ENCODE peak calls at places on chromosomes 12 and 14, in five cellular contexts. Y, R, G, O and Z are unnamed samples.

GRCh38 chr12:88816201-88816600 is 235.9 kb upstream of the KITLG start:
- DNase-seq in R (no peak), Y (no peak), G (no peak), O (no peak), Z (no peak)

GRCh38 chr14:101442451-101442850 is 118.8 kb upstream of the DIO3 start:
- DNase-seq in G (no peak), Y (peak; percentile 84), O (no peak), R (peak; percentile 66), Z (peak; percentile 74)

GRCh38 chr12:118307069-118307954 is 65.4 kb downstream of the TAOK3 start:
- DNase-seq in O (no peak), Y (peak; percentile 38), R (no peak), G (no peak), Z (no peak)

GRCh38 chr14:68779761-68780323 is 13.0 kb downstream of the ZFP36L1 start:
- DNase-seq in G (peak; percentile 94), O (no peak), R (peak; percentile 78), Y (peak; percentile 95), Z (peak; percentile 53)

GRCh38 chr12:76106631-76107030 is 22.1 kb upstream of the NAP1L1 start:
- DNase-seq in R (no peak), Y (no peak), O (no peak), G (no peak), Z (no peak)

GRCh38 chr12:113242018-113242418 is 20.8 kb downstream of the TPCN1 start:
- DNase-seq in R (no peak), Y (no peak), G (no peak), O (peak; percentile 80), Z (no peak)

GRCh38 chr12:105485321-105485910 is 154.9 kb downstream of the C12orf75 start:
- DNase-seq in G (no peak), R (no peak), O (no peak), Y (no peak), Z (no peak)

GRCh38 chr12:91931110-91931509 is 214.5 kb downstream of the BTG1 start:
- DNase-seq in Y (no peak), R (no peak), G (no peak), O (no peak), Z (no peak)

GRCh38 chr12:94245984-94246383 is 97.6 kb downstream of the PLXNC1 start:
- DNase-seq in Y (no peak), G (no peak), R (no peak), O (no peak), Z (no peak)

GRCh38 chr14:93333631-93334095 is 827 bp upstream of the BTBD7 start:
- DNase-seq in Y (no peak), O (no peak), G (no peak), R (no peak), Z (no peak)

GRCh38 chr14:103871596-103872480 is 24.5 kb upstream of the PPP1R13B start:
- DNase-seq in Y (peak; percentile 78), O (no peak), R (peak; percentile 66), G (no peak), Z (peak; percentile 51)

GRCh38 chr12:131979606-131980005 is 29.9 kb downstream of the EP400 start:
- DNase-seq in Y (no peak), O (no peak), R (no peak), G (no peak), Z (no peak)

GRCh38 chr12:101792046-101792931 is 38.5 kb downstream of the GNPTAB start:
- DNase-seq in Y (no peak), G (no peak), O (no peak), R (no peak), Z (no peak)

GRCh38 chr12:95083938-95084337 is 10.5 kb upstream of the NR2C1 start:
- DNase-seq in R (no peak), O (no peak), Y (no peak), G (no peak), Z (no peak)

GRCh38 chr12:103688659-103689058 is 101.6 kb downstream of the STAB2 start:
- DNase-seq in O (no peak), G (no peak), Y (no peak), R (no peak), Z (no peak)

GRCh38 chr12:98744692-98745091 is 99.6 kb downstream of the APAF1 start:
- DNase-seq in Y (peak; percentile 29), R (no peak), O (no peak), G (no peak), Z (no peak)

GRCh38 chr14:33377596-33378390 is 439.1 kb downstream of the NPAS3 start:
- DNase-seq in Y (no peak), O (no peak), G (no peak), R (no peak), Z (no peak)

GRCh38 chr14:28365510-28365909 is 401.1 kb upstream of the FOXG1 start:
- DNase-seq in O (no peak), G (no peak), Y (no peak), R (no peak), Z (no peak)

GRCh38 chr14:93084866-93085857 is 30.6 kb downstream of the ITPK1 start:
- DNase-seq in O (no peak), R (no peak), Y (no peak), G (no peak), Z (no peak)

GRCh38 chr12:31562594-31563328 is 28.2 kb downstream of the DENND5B start:
- DNase-seq in O (no peak), Y (no peak), R (no peak), G (no peak), Z (no peak)

GRCh38 chr12:83676896-83677295 is 990.2 kb downstream of the TMTC2 start:
- DNase-seq in Y (no peak), G (no peak), O (no peak), R (no peak), Z (no peak)

GRCh38 chr12:122139941-122140340 is 34.1 kb downstream of the IL31 start:
- DNase-seq in O (no peak), G (no peak), R (no peak), Y (no peak), Z (no peak)

GRCh38 chr14:101508948-101509729 is 52.2 kb upstream of the DIO3 start:
- DNase-seq in R (no peak), Y (no peak), G (no peak), O (no peak), Z (no peak)

GRCh38 chr12:111033281-111034147 is 113.1 kb upstream of the MYL2 start:
- DNase-seq in Y (no peak), O (no peak), G (no peak), R (no peak), Z (no peak)

GRCh38 chr14:89304972-89305703 is 111.9 kb downstream of the FOXN3 start:
- DNase-seq in R (no peak), G (no peak), Y (peak; percentile 61), O (no peak), Z (no peak)

GRCh38 chr12:123131879-123132402 is 18.9 kb downstream of the PITPNM2 start:
- DNase-seq in R (peak; percentile 73), G (no peak), O (peak; percentile 83), Y (peak; percentile 85), Z (peak; percentile 34)

GRCh38 chr14:100875861-100876590 is 27.5 kb downstream of the RTL1 start:
- DNase-seq in O (no peak), R (no peak), G (no peak), Y (no peak), Z (no peak)

GRCh38 chr12:46787496-46788055 is 38.2 kb downstream of the SLC38A4 start:
- DNase-seq in Y (no peak), G (no peak), O (no peak), R (no peak), Z (no peak)
- H3K27ac ChIP-seq in Y (no peak overlapping the region), G (no peak overlapping the region), O (no peak overlapping the region), R (no peak overlapping the region), Z (no peak overlapping the region)

GRCh38 chr14:91899213-91899612 is 31.9 kb upstream of the TC2N start:
- DNase-seq in O (no peak), G (no peak), R (peak; percentile 30), Y (no peak), Z (no peak)

GRCh38 chr14:91901449-91902250 is 34.3 kb upstream of the TC2N start:
- DNase-seq in R (no peak), G (no peak), Y (no peak), O (no peak), Z (no peak)

GRCh38 chr14:91897121-91897701 is 29.9 kb upstream of the TC2N start:
- DNase-seq in O (no peak), Y (no peak), G (no peak), R (no peak), Z (no peak)

GRCh38 chr14:91898256-91898843 is 31.0 kb upstream of the TC2N start:
- DNase-seq in Y (no peak), O (no peak), R (no peak), G (no peak), Z (no peak)

GRCh38 chr14:91899777-91900176 is 32.4 kb upstream of the TC2N start:
- DNase-seq in O (no peak), Y (no peak), R (no peak), G (no peak), Z (no peak)
- H3K27ac ChIP-seq in O (peak overlapping the region; percentile 76), Y (no peak overlapping the region), R (no peak overlapping the region), G (no peak overlapping the region), Z (no peak overlapping the region)

DNA sequence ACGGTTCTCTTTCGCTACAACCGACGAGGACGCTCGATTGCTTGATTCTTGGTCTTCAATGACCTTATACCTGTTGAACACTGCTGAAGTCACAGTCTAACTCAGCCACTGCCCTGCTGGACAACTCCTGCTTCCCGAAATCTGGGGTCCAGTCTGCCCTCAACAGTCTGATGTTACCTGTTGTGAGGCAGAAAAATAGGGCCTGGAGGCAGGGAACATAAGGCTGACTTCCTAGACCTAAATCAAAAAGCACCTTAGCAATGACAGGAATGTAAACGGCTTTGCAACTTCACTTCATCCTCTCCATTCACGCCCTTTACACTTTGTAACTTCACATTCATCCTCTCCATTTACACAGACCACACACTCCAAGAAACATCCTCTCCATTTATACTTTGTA is 597 bp upstream of the GLTP start:
- DNase-seq in R (no peak), O (no peak), G (no peak), Y (no peak), Z (no peak)
- H3K27ac ChIP-seq in R (peak overlapping the region; percentile 57), O (peak overlapping the region; percentile 92), G (no peak overlapping the region), Y (peak overlapping the region; percentile 38), Z (peak overlapping the region; percentile 79)

GRCh38 chr14:56094063-56094462 is 24.1 kb upstream of the PELI2 start:
- DNase-seq in O (no peak), G (no peak), R (no peak), Y (no peak), Z (no peak)

GRCh38 chr14:56100556-56100955 is 17.7 kb upstream of the PELI2 start:
- DNase-seq in Y (no peak), R (no peak), G (no peak), O (no peak), Z (no peak)

GRCh38 chr14:56102901-56103409 is 15.3 kb upstream of the PELI2 start:
- DNase-seq in Y (no peak), R (no peak), G (no peak), O (no peak), Z (no peak)

GRCh38 chr14:56098021-56098420 is 20.2 kb upstream of the PELI2 start:
- DNase-seq in Y (no peak), R (no peak), O (no peak), G (no peak), Z (no peak)

DNA sequence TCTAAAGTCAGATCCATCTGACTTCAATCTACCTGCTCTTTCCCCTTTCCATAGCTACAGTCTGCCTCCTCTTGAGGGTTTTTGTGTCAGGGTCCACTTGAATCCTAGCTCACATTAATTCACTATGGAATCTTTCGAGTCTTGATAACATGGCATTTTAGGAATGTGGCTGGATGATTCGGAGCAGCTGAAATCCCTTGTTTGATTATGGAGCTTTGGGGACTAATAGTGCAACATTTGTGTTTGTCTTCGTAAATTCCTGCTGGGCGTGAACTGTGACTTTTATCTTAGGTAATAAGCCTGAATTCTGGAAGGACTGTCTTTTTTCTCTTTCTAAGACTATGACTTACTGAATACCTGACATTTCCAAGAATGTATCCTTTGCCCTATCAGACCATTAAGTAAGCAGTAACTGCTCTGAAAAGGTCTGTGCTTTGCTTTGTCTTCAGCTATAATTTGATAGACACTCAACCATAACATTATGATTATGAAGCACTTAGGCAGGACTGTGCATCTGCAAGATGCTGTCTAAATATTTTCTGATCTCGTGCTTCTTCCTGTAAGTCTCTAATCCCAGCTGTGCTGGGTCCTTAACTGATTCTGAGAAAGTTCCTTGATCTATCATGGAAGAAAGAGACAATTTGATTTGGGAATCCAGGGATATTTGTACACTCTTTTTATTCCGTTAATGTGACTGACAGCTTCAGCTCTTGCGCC is 19.0 kb upstream of the PELI2 start:
- DNase-seq in R (no peak), G (no peak), Y (no peak), O (no peak), Z (no peak)
- H3K27ac ChIP-seq in R (no peak overlapping the region), G (no peak overlapping the region), Y (no peak overlapping the region), O (no peak overlapping the region), Z (no peak overlapping the region)